ENCODE peak calls at places on chromosome 22, in five cellular contexts. V, L, S, T and B are unnamed samples.

GRCh38 chr22:39405346-39406085 is 5.9 kb downstream of the TAB1 start:
- DNase-seq in V (peak; percentile 73), T (no peak), S (no peak), L (no peak), B (no peak)

GRCh38 chr22:41833369-41834004 is 582 bp downstream of the SREBF2 start:
- DNase-seq in S (peak; percentile 63), L (no peak), V (peak; percentile 66), T (peak; percentile 49), B (peak; percentile 47)

GRCh38 chr22:42357634-42358296 is 74.4 kb downstream of the NFAM1 start:
- DNase-seq in S (peak; percentile 73), V (no peak), L (no peak), T (no peak), B (no peak)

GRCh38 chr22:17637490-17638181 is 921 bp upstream of the BCL2L13 start:
- DNase-seq in T (no peak), L (no peak), S (no peak), V (no peak), B (no peak)

GRCh38 chr22:44192098-44192810 is 11.5 kb downstream of the PARVG start:
- DNase-seq in S (no peak), V (peak; percentile 18), L (peak; percentile 60), T (no peak), B (peak; percentile 59)

GRCh38 chr22:25745341-25746011 is 3.5 kb downstream of the MYO18B start:
- DNase-seq in L (no peak), V (no peak), T (no peak), S (no peak), B (no peak)

GRCh38 chr22:28015676-28016601 is 96.9 kb upstream of the PITPNB start:
- DNase-seq in V (peak; percentile 13), T (no peak), S (peak; percentile 6), L (no peak), B (peak; percentile 51)

GRCh38 chr22:20823264-20823663 is 35.3 kb downstream of the PI4KA start:
- DNase-seq in S (no peak), T (no peak), V (no peak), L (no peak), B (no peak)

GRCh38 chr22:43411981-43412807 is at the start of gene MPPED1:
- DNase-seq in S (peak; percentile 11), V (peak; percentile 46), T (no peak), L (no peak), B (no peak)

GRCh38 chr22:49108636-49109315 is 718.9 kb downstream of the BRD1 start:
- DNase-seq in T (no peak), L (no peak), V (no peak), S (no peak), B (no peak)

GRCh38 chr22:35435201-35435712 is 35.3 kb downstream of the MCM5 start:
- DNase-seq in L (no peak), T (no peak), S (no peak), V (no peak), B (no peak)

GRCh38 chr22:32558681-32559355 is 84.2 kb downstream of the FBXO7 start:
- DNase-seq in V (no peak), L (peak; percentile 75), S (no peak), T (no peak), B (peak; percentile 89)

GRCh38 chr22:19797631-19798319 is 37.2 kb downstream of the TBX1 start:
- DNase-seq in V (peak; percentile 14), S (no peak), T (no peak), L (no peak), B (no peak)

GRCh38 chr22:21450320-21450831 is 16.8 kb upstream of the TMEM191C start:
- DNase-seq in V (peak; percentile 14), T (peak; percentile 6), L (no peak), S (no peak), B (peak; percentile 42)

GRCh38 chr22:43643362-43643761 is 168.7 kb downstream of the EFCAB6 start:
- DNase-seq in T (no peak), L (no peak), V (no peak), S (no peak), B (no peak)

GRCh38 chr22:25130462-25130861 is 69.2 kb upstream of the CRYBB3 start:
- DNase-seq in L (no peak), V (no peak), T (no peak), S (no peak), B (no peak)

GRCh38 chr22:49896201-49896600 is 22.0 kb downstream of the ALG12 start:
- DNase-seq in V (no peak), S (no peak), T (no peak), L (no peak), B (no peak)

GRCh38 chr22:25902402-25902801 is 160.4 kb downstream of the MYO18B start:
- DNase-seq in V (no peak), L (no peak), S (no peak), T (no peak), B (no peak)

GRCh38 chr22:20316217-20316843 is 3.5 kb downstream of the DGCR6L start:
- DNase-seq in L (no peak), V (peak; percentile 23), T (no peak), S (no peak), B (no peak)

GRCh38 chr22:49666146-49666809 is 161.4 kb downstream of the BRD1 start:
- DNase-seq in V (no peak), T (no peak), L (no peak), S (no peak), B (peak; percentile 16)

GRCh38 chr22:41939981-41940852 is 6.7 kb downstream of the CENPM start:
- DNase-seq in L (no peak), S (peak; percentile 15), V (no peak), T (no peak), B (no peak)

GRCh38 chr22:50585781-50586180 is 3.1 kb upstream of the CHKB start:
- DNase-seq in T (no peak), S (no peak), L (no peak), V (no peak), B (no peak)

GRCh38 chr22:20646906-20647305 is 127.0 kb upstream of the SERPIND1 start:
- DNase-seq in L (no peak), T (no peak), S (no peak), V (no peak), B (no peak)

GRCh38 chr22:38727530-38728451 is 22.0 kb downstream of the GTPBP1 start:
- DNase-seq in V (peak; percentile 17), T (no peak), L (no peak), S (no peak), B (no peak)

GRCh38 chr22:19012308-19012990 is 76.4 kb upstream of the PRODH start:
- DNase-seq in S (no peak), T (no peak), V (no peak), L (no peak), B (no peak)

GRCh38 chr22:46075764-46076531 is 74.4 kb upstream of the PPARA start:
- DNase-seq in S (peak; percentile 35), L (no peak), V (no peak), T (no peak), B (peak; percentile 21)

GRCh38 chr22:46073683-46074504 is 76.4 kb upstream of the PPARA start:
- DNase-seq in S (peak; percentile 57), V (no peak), L (no peak), T (peak; percentile 44), B (peak; percentile 83)

GRCh38 chr22:46076651-46077339 is 73.5 kb upstream of the PPARA start:
- DNase-seq in S (peak; percentile 68), L (no peak), T (peak; percentile 56), V (no peak), B (peak; percentile 75)

GRCh38 chr22:46072981-46073682 is 77.2 kb upstream of the PPARA start:
- DNase-seq in T (no peak), S (peak; percentile 27), V (peak; percentile 0), L (no peak), B (peak; percentile 20)

DNA sequence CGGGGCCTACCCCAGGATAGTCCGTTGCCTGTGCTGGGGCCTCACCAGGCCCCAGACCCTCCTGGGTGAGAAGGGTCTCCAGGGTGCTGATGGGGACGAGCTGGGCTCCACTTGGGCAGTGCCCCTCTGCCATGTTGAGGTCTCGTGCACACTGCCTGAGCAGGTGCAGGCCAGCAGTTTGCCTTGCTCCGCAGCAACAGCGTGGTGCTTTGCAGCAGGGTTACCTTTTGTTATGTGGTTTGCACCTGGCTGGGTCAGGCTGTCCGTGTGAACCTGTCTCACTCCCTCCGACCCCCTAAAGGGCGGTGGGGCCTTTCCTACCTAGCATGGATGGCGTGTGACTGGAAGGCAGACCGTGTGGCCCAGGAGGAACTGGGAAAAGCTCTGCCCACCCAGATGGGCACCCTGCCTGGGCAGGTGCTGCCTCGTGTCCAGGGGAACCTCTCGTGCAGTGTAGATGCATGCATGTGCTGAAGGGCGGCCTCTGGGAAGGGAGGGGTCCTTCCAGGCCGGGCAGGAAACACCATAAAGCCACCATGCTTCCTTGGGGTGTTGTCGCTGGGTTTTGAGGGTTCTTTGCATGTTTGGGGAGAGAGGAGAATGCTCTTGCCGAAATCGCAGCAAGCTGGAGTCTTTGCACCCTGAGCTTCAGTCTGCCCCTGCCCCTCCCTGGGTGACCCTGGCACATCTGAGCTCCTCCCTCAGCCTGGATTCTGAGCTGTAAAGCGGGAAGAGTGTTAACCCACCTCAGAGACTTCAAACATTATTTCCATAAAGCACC is 75.4 kb upstream of the PPARA start:
- DNase-seq in T (no peak), S (peak; percentile 58), V (no peak), L (no peak), B (peak; percentile 68)
- H3K36me3 ChIP-seq in T (peaks cover 10% of the 10 kb centered on the region), S (no peaks in the 10 kb centered on the region), V (no peaks in the 10 kb centered on the region), L (peaks cover 7% of the 10 kb centered on the region), B (peaks cover 5% of the 10 kb centered on the region)

DNA sequence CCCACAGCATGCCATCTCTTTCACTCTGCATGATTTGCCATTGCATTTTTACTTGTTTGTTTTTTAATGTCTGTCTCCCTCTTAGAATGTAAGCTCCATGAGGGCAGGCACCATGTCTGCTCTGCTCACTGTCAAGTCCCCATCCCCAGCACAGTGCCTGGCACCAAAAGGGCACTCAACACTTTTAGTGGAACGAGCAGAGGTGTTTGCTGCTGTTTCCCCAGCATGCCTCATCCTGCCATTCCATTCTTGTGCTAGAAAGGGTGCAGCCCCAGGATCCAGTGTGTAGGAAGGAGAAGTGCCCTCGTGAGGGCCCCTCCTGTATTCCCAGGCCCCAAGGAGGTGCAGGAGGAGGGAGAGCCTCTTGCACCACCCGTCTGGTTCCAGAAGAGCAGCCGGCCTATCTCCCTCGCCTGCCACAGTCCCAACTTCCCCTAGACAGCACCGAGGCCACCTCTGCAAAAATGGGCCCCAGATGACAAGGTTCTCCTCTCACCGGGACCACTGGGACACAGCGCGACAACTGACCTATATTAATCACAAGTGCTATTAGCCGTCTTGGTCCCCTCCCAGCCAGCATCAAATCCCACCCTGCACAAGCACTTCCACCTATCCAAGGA is 33.3 kb upstream of the CACNG2 start:
- DNase-seq in L (no peak), V (no peak), S (no peak), T (no peak), B (no peak)
- H3K4me3 ChIP-seq in L (no peak overlapping the region), V (no peak overlapping the region), S (no peak overlapping the region), T (no peak overlapping the region), B (no peak overlapping the region)

GRCh38 chr22:30970356-30970746 is 1.3 kb downstream of the TUG1 start:
- DNase-seq in T (no peak), L (no peak), V (no peak), S (no peak), B (no peak)
- H3K9me3 ChIP-seq in T (peaks cover 50% of the 10 kb centered on the region), L (peaks cover 53% of the 10 kb centered on the region), V (peaks cover 34% of the 10 kb centered on the region), S (no peaks in the 10 kb centered on the region), B (peaks cover 42% of the 10 kb centered on the region)

GRCh38 chr22:23708270-23708669 is 17.5 kb downstream of the RGL4 start:
- DNase-seq in V (no peak), T (no peak), L (no peak), S (no peak), B (no peak)

GRCh38 chr22:23705358-23705757 is 14.5 kb downstream of the RGL4 start:
- DNase-seq in V (no peak), S (no peak), L (no peak), T (no peak), B (no peak)

GRCh38 chr22:23700706-23701105 is 9.9 kb downstream of the RGL4 start:
- DNase-seq in V (no peak), L (no peak), S (no peak), T (no peak), B (no peak)

GRCh38 chr22:23704062-23704461 is 13.2 kb downstream of the RGL4 start:
- DNase-seq in S (no peak), T (no peak), L (no peak), V (no peak), B (no peak)

GRCh38 chr22:23704829-23705228 is 14.0 kb downstream of the RGL4 start:
- DNase-seq in L (no peak), T (no peak), S (no peak), V (no peak), B (no peak)
- H3K36me3 ChIP-seq in L (peaks cover 51% of the 10 kb centered on the region), T (peaks cover 100% of the 10 kb centered on the region), S (peaks cover 11% of the 10 kb centered on the region), V (no peaks in the 10 kb centered on the region), B (peaks cover 43% of the 10 kb centered on the region)